ENCODE peak calls at places on chromosomes 13 and 19, in five cellular contexts. I is OCI-LY7; F is pulmonary artery endothelial cell; A is effector memory CD8-positive, alpha-beta T cell; T is Right ventricle myocardium superior. E is an unnamed sample.

GRCh38 chr19:30284209-30284608 is 88.0 kb upstream of the ZNF536 start:
- DNase-seq in T (no peak), I (no peak), A (no peak), F (no peak), E (no peak)

GRCh38 chr13:19864339-19865309 is 1.2 kb upstream of the ZMYM5 start:
- DNase-seq in A (peak), I (peak), T (peak), F (no peak), E (no peak)

GRCh38 chr19:584240-585001 is 5.3 kb upstream of the HCN2 start:
- DNase-seq in T (peak), I (peak), F (no peak), A (peak), E (no peak)

GRCh38 chr13:69616398-69616797 is 491.2 kb upstream of the ATXN8OS start:
- DNase-seq in F (no peak), A (no peak), T (no peak), I (no peak), E (no peak)

GRCh38 chr19:38975861-38976271 is 324 bp upstream of the FBXO17 start:
- DNase-seq in I (no peak), T (no peak), F (no peak), A (no peak), E (no peak)

GRCh38 chr13:19117913-19118739 is 63.5 kb downstream of the TUBA3C start:
- DNase-seq in I (no peak), F (no peak), A (no peak), T (no peak), E (no peak)

GRCh38 chr19:1774999-1775772 is 21.9 kb downstream of the ONECUT3 start:
- DNase-seq in F (no peak), T (no peak), I (peak), A (no peak), E (no peak)

GRCh38 chr13:53237696-53238095 is 209.1 kb downstream of the OLFM4 start:
- DNase-seq in I (no peak), T (no peak), F (no peak), A (no peak), E (no peak)

GRCh38 chr13:76213423-76213904 is 577.3 kb downstream of the LMO7 start:
- DNase-seq in A (no peak), I (peak), F (no peak), T (no peak), E (no peak)

GRCh38 chr13:63700366-63700765 is 2284.7 kb upstream of the PCDH20 start:
- DNase-seq in T (no peak), A (no peak), F (no peak), I (no peak), E (no peak)

GRCh38 chr13:48642061-48642460 is 11.7 kb upstream of the CYSLTR2 start:
- DNase-seq in I (no peak), F (no peak), A (no peak), T (no peak), E (no peak)

GRCh38 chr13:39051157-39051556 is 12.9 kb downstream of the NHLRC3 start:
- DNase-seq in I (peak), T (no peak), F (peak), A (no peak), E (peak)

GRCh38 chr19:292951-293350 is 1.7 kb upstream of the PLPP2 start:
- DNase-seq in F (no peak), I (no peak), T (no peak), A (no peak), E (no peak)

GRCh38 chr13:103883698-103884097 is 817.5 kb upstream of the SLC10A2 start:
- DNase-seq in A (no peak), F (no peak), T (no peak), I (no peak), E (no peak)

GRCh38 chr13:20566424-20566916 is 487 bp upstream of the IFT88 start:
- DNase-seq in I (no peak), F (no peak), A (no peak), T (no peak), E (peak)

GRCh38 chr19:10074153-10074552 is 12.0 kb upstream of the SHFL start:
- DNase-seq in T (no peak), A (peak), F (no peak), I (peak), E (no peak)

GRCh38 chr13:40496035-40496810 is 170.2 kb downstream of the FOXO1 start:
- DNase-seq in T (no peak), I (no peak), F (no peak), A (no peak), E (no peak)

GRCh38 chr19:11495885-11496284 is 9.8 kb downstream of the ZNF653 start:
- DNase-seq in F (no peak), I (no peak), T (no peak), A (no peak), E (no peak)

GRCh38 chr13:24097667-24098066 is 62.9 kb upstream of the SPATA13 start:
- DNase-seq in T (no peak), A (no peak), I (no peak), F (no peak), E (no peak)

GRCh38 chr13:47168086-47168485 is 271.2 kb upstream of the HTR2A start:
- DNase-seq in I (no peak), F (no peak), T (no peak), A (no peak), E (peak)

GRCh38 chr19:2654585-2654861 is 48.0 kb downstream of the GNG7 start:
- DNase-seq in F (no peak), I (no peak), A (no peak), T (no peak), E (no peak)

GRCh38 chr13:72782717-72783116 is 784 bp downstream of the PIBF1 start:
- DNase-seq in A (no peak), F (no peak), I (peak), T (no peak), E (no peak)

GRCh38 chr19:42188665-42189064 is 28.8 kb downstream of the DEDD2 start:
- DNase-seq in F (no peak), A (no peak), I (no peak), T (no peak), E (no peak)

GRCh38 chr19:16380314-16380695 is 55.7 kb downstream of the KLF2 start:
- DNase-seq in F (no peak), I (no peak), T (no peak), A (no peak), E (no peak)

GRCh38 chr13:111907341-111907880 is 159.5 kb upstream of the SOX1 start:
- DNase-seq in I (no peak), F (no peak), A (no peak), T (no peak), E (no peak)

GRCh38 chr19:56333506-56333905 is 18.9 kb upstream of the ZSCAN5A start:
- DNase-seq in A (peak), F (peak), I (peak), T (no peak), E (peak)